ENCODE peak calls at places on chromosomes 6 and 20, in ten cellular contexts. One of them, this sample, is unnamed.

GRCh38 chr20:35368616-35369423 is 43.0 kb downstream of the UQCC1 start:
- DNase-seq in T-helper 9 cell: no peak
- DNase-seq in HEK293T: no peak
- DNase-seq in ascending aorta: no peak
- DNase-seq in kidney tubule cell: no peak
- DNase-seq in T-helper 2 cell: no peak
- DNase-seq in SJSA1: no peak
- DNase-seq in A549: no peak
- DNase-seq in AG08396: no peak
- DNase-seq in GM13977: no peak
- DNase-seq in this sample: peak; percentile 37

GRCh38 chr6:56663344-56663743 is 20.7 kb upstream of the DST start:
- DNase-seq in SJSA1: no peak
- DNase-seq in ascending aorta: no peak
- DNase-seq in T-helper 2 cell: no peak
- DNase-seq in T-helper 9 cell: no peak
- DNase-seq in AG08396: no peak
- DNase-seq in GM13977: no peak
- DNase-seq in HEK293T: no peak
- DNase-seq in kidney tubule cell: peak; percentile 77
- DNase-seq in A549: no peak
- DNase-seq in this sample: no peak

GRCh38 chr20:37242503-37242902 is 19.1 kb downstream of the GHRH start:
- DNase-seq in HEK293T: no peak
- DNase-seq in T-helper 2 cell: no peak
- DNase-seq in SJSA1: no peak
- DNase-seq in GM13977: no peak
- DNase-seq in ascending aorta: no peak
- DNase-seq in T-helper 9 cell: no peak
- DNase-seq in AG08396: no peak
- DNase-seq in A549: no peak
- DNase-seq in kidney tubule cell: no peak
- DNase-seq in this sample: no peak

GRCh38 chr20:35305682-35306556 is 13.7 kb upstream of the FAM83C start:
- DNase-seq in T-helper 9 cell: no peak
- DNase-seq in A549: peak; percentile 98
- DNase-seq in HEK293T: peak; percentile 33
- DNase-seq in kidney tubule cell: peak; percentile 100
- DNase-seq in T-helper 2 cell: no peak
- DNase-seq in GM13977: no peak
- DNase-seq in AG08396: peak; percentile 94
- DNase-seq in ascending aorta: peak; percentile 32
- DNase-seq in SJSA1: peak; percentile 97
- DNase-seq in this sample: no peak

GRCh38 chr6:17470209-17470952 is 77.0 kb downstream of the CAP2 start:
- DNase-seq in T-helper 2 cell: no peak
- DNase-seq in SJSA1: no peak
- DNase-seq in T-helper 9 cell: no peak
- DNase-seq in HEK293T: no peak
- DNase-seq in AG08396: no peak
- DNase-seq in GM13977: no peak
- DNase-seq in A549: no peak
- DNase-seq in ascending aorta: no peak
- DNase-seq in kidney tubule cell: no peak
- DNase-seq in this sample: peak; percentile 24

GRCh38 chr6:132715204-132715603 is 1.3 kb upstream of the VNN1 start:
- DNase-seq in T-helper 9 cell: no peak
- DNase-seq in HEK293T: peak; percentile 69
- DNase-seq in AG08396: peak; percentile 69
- DNase-seq in T-helper 2 cell: no peak
- DNase-seq in GM13977: no peak
- DNase-seq in ascending aorta: no peak
- DNase-seq in A549: peak; percentile 57
- DNase-seq in SJSA1: no peak
- DNase-seq in kidney tubule cell: peak; percentile 75
- DNase-seq in this sample: no peak

GRCh38 chr20:4154958-4155411 is 139.6 kb upstream of the RNF24 start:
- DNase-seq in GM13977: no peak
- DNase-seq in A549: peak; percentile 78
- DNase-seq in AG08396: no peak
- DNase-seq in T-helper 2 cell: no peak
- DNase-seq in kidney tubule cell: no peak
- DNase-seq in T-helper 9 cell: no peak
- DNase-seq in HEK293T: no peak
- DNase-seq in SJSA1: no peak
- DNase-seq in ascending aorta: no peak
- DNase-seq in this sample: no peak

GRCh38 chr6:3561745-3562144 is 104.9 kb upstream of the SLC22A23 start:
- DNase-seq in GM13977: no peak
- DNase-seq in AG08396: no peak
- DNase-seq in A549: no peak
- DNase-seq in HEK293T: no peak
- DNase-seq in kidney tubule cell: no peak
- DNase-seq in ascending aorta: no peak
- DNase-seq in SJSA1: no peak
- DNase-seq in T-helper 9 cell: no peak
- DNase-seq in T-helper 2 cell: no peak
- DNase-seq in this sample: no peak

GRCh38 chr6:167846997-167847606 is 20.4 kb downstream of the AFDN start:
- DNase-seq in ascending aorta: no peak
- DNase-seq in GM13977: no peak
- DNase-seq in T-helper 2 cell: no peak
- DNase-seq in SJSA1: no peak
- DNase-seq in HEK293T: no peak
- DNase-seq in AG08396: no peak
- DNase-seq in A549: no peak
- DNase-seq in kidney tubule cell: no peak
- DNase-seq in T-helper 9 cell: no peak
- DNase-seq in this sample: no peak

GRCh38 chr6:22079788-22080187 is 217.0 kb downstream of the PRL start:
- DNase-seq in ascending aorta: no peak
- DNase-seq in GM13977: no peak
- DNase-seq in T-helper 9 cell: no peak
- DNase-seq in HEK293T: no peak
- DNase-seq in SJSA1: no peak
- DNase-seq in A549: no peak
- DNase-seq in AG08396: peak; percentile 46
- DNase-seq in kidney tubule cell: no peak
- DNase-seq in T-helper 2 cell: no peak
- DNase-seq in this sample: no peak

GRCh38 chr6:24539416-24539815 is 44.6 kb downstream of the ALDH5A1 start:
- DNase-seq in HEK293T: no peak
- DNase-seq in kidney tubule cell: no peak
- DNase-seq in GM13977: no peak
- DNase-seq in T-helper 9 cell: no peak
- DNase-seq in A549: no peak
- DNase-seq in AG08396: no peak
- DNase-seq in ascending aorta: no peak
- DNase-seq in T-helper 2 cell: no peak
- DNase-seq in SJSA1: no peak
- DNase-seq in this sample: no peak

GRCh38 chr6:112618796-112619195 is 271.7 kb downstream of the RFPL4B start:
- DNase-seq in T-helper 2 cell: no peak
- DNase-seq in T-helper 9 cell: no peak
- DNase-seq in GM13977: no peak
- DNase-seq in SJSA1: peak; percentile 34
- DNase-seq in A549: no peak
- DNase-seq in HEK293T: peak; percentile 28
- DNase-seq in kidney tubule cell: peak; percentile 18
- DNase-seq in ascending aorta: no peak
- DNase-seq in AG08396: no peak
- DNase-seq in this sample: no peak

GRCh38 chr6:32933661-32934085 is 7.2 kb downstream of the HLA-DMB start:
- DNase-seq in A549: peak; percentile 65
- DNase-seq in ascending aorta: no peak
- DNase-seq in HEK293T: peak; percentile 78
- DNase-seq in AG08396: peak; percentile 72
- DNase-seq in GM13977: no peak
- DNase-seq in kidney tubule cell: peak; percentile 57
- DNase-seq in T-helper 2 cell: peak; percentile 40
- DNase-seq in SJSA1: peak; percentile 68
- DNase-seq in T-helper 9 cell: peak; percentile 81
- DNase-seq in this sample: peak; percentile 79

GRCh38 chr6:26392932-26393636 is 9.0 kb upstream of the BTN3A1 start:
- DNase-seq in T-helper 2 cell: no peak
- DNase-seq in kidney tubule cell: no peak
- DNase-seq in HEK293T: no peak
- DNase-seq in AG08396: no peak
- DNase-seq in T-helper 9 cell: no peak
- DNase-seq in A549: no peak
- DNase-seq in ascending aorta: no peak
- DNase-seq in GM13977: no peak
- DNase-seq in SJSA1: no peak
- DNase-seq in this sample: no peak

GRCh38 chr20:40286991-40287531 is 402.0 kb downstream of the MAFB start:
- DNase-seq in A549: no peak
- DNase-seq in SJSA1: no peak
- DNase-seq in ascending aorta: no peak
- DNase-seq in HEK293T: no peak
- DNase-seq in T-helper 9 cell: no peak
- DNase-seq in kidney tubule cell: no peak
- DNase-seq in AG08396: no peak
- DNase-seq in GM13977: no peak
- DNase-seq in T-helper 2 cell: no peak
- DNase-seq in this sample: peak; percentile 15

GRCh38 chr20:62014488-62014775 is 51.2 kb downstream of the TAF4 start:
- DNase-seq in A549: no peak
- DNase-seq in GM13977: no peak
- DNase-seq in ascending aorta: no peak
- DNase-seq in HEK293T: no peak
- DNase-seq in kidney tubule cell: no peak
- DNase-seq in SJSA1: no peak
- DNase-seq in T-helper 2 cell: no peak
- DNase-seq in AG08396: no peak
- DNase-seq in T-helper 9 cell: no peak
- DNase-seq in this sample: no peak

GRCh38 chr20:31870703-31871601 is 518 bp downstream of the TTLL9 start:
- DNase-seq in ascending aorta: no peak
- DNase-seq in GM13977: peak; percentile 48
- DNase-seq in AG08396: no peak
- DNase-seq in T-helper 2 cell: no peak
- DNase-seq in SJSA1: no peak
- DNase-seq in A549: no peak
- DNase-seq in HEK293T: no peak
- DNase-seq in T-helper 9 cell: no peak
- DNase-seq in kidney tubule cell: no peak
- DNase-seq in this sample: no peak

GRCh38 chr6:27591660-27592059 is 118.8 kb upstream of the ZNF184 start:
- DNase-seq in SJSA1: peak; percentile 14
- DNase-seq in AG08396: no peak
- DNase-seq in HEK293T: no peak
- DNase-seq in ascending aorta: no peak
- DNase-seq in GM13977: no peak
- DNase-seq in kidney tubule cell: peak; percentile 76
- DNase-seq in A549: no peak
- DNase-seq in T-helper 2 cell: no peak
- DNase-seq in T-helper 9 cell: no peak
- DNase-seq in this sample: no peak

GRCh38 chr6:7047966-7048365 is 59.8 kb upstream of the RREB1 start:
- DNase-seq in T-helper 2 cell: no peak
- DNase-seq in A549: no peak
- DNase-seq in AG08396: peak; percentile 25
- DNase-seq in GM13977: no peak
- DNase-seq in kidney tubule cell: no peak
- DNase-seq in HEK293T: no peak
- DNase-seq in ascending aorta: no peak
- DNase-seq in SJSA1: no peak
- DNase-seq in T-helper 9 cell: no peak
- DNase-seq in this sample: no peak

This sample was measured in cerebellum.